ENCODE peak calls at places on chromosomes 7 and 10, in four cellular contexts. K is A549, B is endothelial cell of umbilical vein, D is H1. Q is an unnamed sample.

GRCh38 chr7:6164491-6164890 is 107.9 kb downstream of the CYTH3 start:
- DNase-seq in K (peak), B (no peak), D (peak), Q (no peak)

GRCh38 chr7:43363429-43363894 is 219.4 kb upstream of the STK17A start:
- DNase-seq in K (no peak), B (no peak), D (no peak), Q (no peak)

GRCh38 chr7:518630-519428 is 817 bp downstream of the PDGFA start:
- DNase-seq in K (peak), B (peak), D (peak), Q (peak)

GRCh38 chr7:95316588-95316987 is 7.7 kb downstream of the PON1 start:
- DNase-seq in K (no peak), B (no peak), D (no peak), Q (no peak)

GRCh38 chr7:20329389-20330175 is 1.1 kb upstream of the ITGB8 start:
- DNase-seq in K (peak), B (peak), D (no peak), Q (peak)

GRCh38 chr10:112949128-112949823 is 771 bp upstream of the TCF7L2 start:
- DNase-seq in K (peak), B (peak), D (no peak), Q (no peak)

GRCh38 chr7:102439963-102440795 is 6.8 kb downstream of the ORAI2 start:
- DNase-seq in K (peak), B (peak), D (no peak), Q (no peak)

GRCh38 chr10:113992601-113993011 is 51.1 kb upstream of the ADRB1 start:
- DNase-seq in K (no peak), B (no peak), D (no peak), Q (no peak)

GRCh38 chr7:1043552-1044188 is 676 bp upstream of the GPR146 start:
- DNase-seq in K (no peak), B (no peak), D (no peak), Q (no peak)

GRCh38 chr10:112370424-112370819 is 3.5 kb upstream of the ACSL5 start:
- DNase-seq in K (no peak), B (no peak), D (no peak), Q (no peak)

GRCh38 chr10:51257511-51258248 is 183.4 kb downstream of the PRKG1 start:
- DNase-seq in K (no peak), B (no peak), D (no peak), Q (no peak)

GRCh38 chr7:76122516-76123239 is 74.8 kb downstream of the MDH2 start:
- DNase-seq in K (no peak), B (peak), D (no peak), Q (peak)

GRCh38 chr7:70325509-70326101 is 727.3 kb downstream of the AUTS2 start:
- DNase-seq in K (peak), B (no peak), D (no peak), Q (peak)

GRCh38 chr10:86756511-86757109 is at the start of gene BMPR1A:
- DNase-seq in K (peak), B (no peak), D (no peak), Q (no peak)

GRCh38 chr10:111316607-111317006 is 239.8 kb downstream of the ADRA2A start:
- DNase-seq in K (no peak), B (no peak), D (no peak), Q (no peak)

GRCh38 chr7:80773787-80774508 is 135.5 kb downstream of the CD36 start:
- DNase-seq in K (no peak), B (no peak), D (no peak), Q (no peak)

GRCh38 chr7:150788474-150789269 is 11.5 kb downstream of the TMEM176B start:
- DNase-seq in K (no peak), B (no peak), D (no peak), Q (no peak)

GRCh38 chr7:148563583-148564274 is 26.8 kb upstream of the C7orf33 start:
- DNase-seq in K (no peak), B (no peak), D (no peak), Q (no peak)

GRCh38 chr10:11472158-11472753 is 139.2 kb downstream of the USP6NL start:
- DNase-seq in K (peak), B (peak), D (peak), Q (peak)

GRCh38 chr7:92589056-92589455 is 1.1 kb downstream of the FAM133B start:
- DNase-seq in K (no peak), B (peak), D (no peak), Q (no peak)

GRCh38 chr10:46096909-46097575 is 51.0 kb upstream of the MSMB start:
- DNase-seq in K (no peak), B (peak), D (no peak), Q (peak)

GRCh38 chr7:114151777-114152176 is 233.0 kb upstream of the PPP1R3A start:
- DNase-seq in K (no peak), B (no peak), D (no peak), Q (no peak)

GRCh38 chr7:114150704-114151103 is 231.9 kb upstream of the PPP1R3A start:
- DNase-seq in K (no peak), B (no peak), D (no peak), Q (no peak)

GRCh38 chr7:114153700-114154099 is 234.9 kb upstream of the PPP1R3A start:
- DNase-seq in K (no peak), B (no peak), D (no peak), Q (no peak)

GRCh38 chr7:114152314-114152938 is 233.6 kb upstream of the PPP1R3A start:
- DNase-seq in K (no peak), B (no peak), D (no peak), Q (no peak)

DNA sequence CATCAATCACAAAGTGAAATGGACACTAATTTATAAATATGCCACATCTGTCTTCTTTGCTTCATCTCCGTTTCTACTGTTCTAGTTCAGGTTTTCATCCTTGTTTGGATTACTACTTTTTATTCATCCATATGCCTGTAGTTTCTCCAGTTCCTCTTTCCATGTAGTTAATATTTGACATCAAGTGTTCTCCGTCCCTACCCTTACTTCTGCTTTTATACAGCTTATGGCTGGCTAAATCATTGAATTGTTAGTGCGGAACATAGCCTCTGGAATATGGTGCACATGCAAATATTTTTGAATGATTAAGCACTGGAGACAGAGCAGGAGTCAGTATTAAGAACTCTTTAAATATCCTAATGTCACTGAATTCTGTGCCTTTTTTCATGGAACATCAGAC is 230.0 kb upstream of the PPP1R3A start:
- DNase-seq in K (no peak), B (no peak), D (no peak), Q (peak)
- TF ChIP-seq POLR2A in K (no peak), B (no peak), D (no peak), Q (no peak)

DNA sequence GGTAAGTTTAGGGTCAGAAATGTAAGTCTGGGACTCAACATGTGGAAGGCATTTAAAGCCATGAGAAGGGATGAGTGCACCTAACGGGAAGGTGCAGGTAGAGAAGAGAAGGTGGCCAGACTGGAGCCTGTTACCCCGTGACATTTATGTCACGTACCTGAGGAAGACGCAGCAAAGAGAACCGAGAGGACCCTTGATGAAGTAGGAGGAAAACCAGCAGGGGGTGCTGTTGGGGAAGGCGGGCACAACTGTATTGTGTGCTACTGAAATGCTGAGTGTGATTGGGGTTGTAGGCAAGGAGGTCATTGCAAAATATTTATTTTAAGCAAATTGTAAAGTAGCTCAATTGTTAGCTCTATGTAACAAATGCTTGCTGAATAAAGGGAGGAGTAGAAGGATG is 338.2 kb upstream of the PRKCQ start:
- DNase-seq in K (peak), B (no peak), D (peak), Q (peak)
- TF ChIP-seq CTCF in K (peak), B (peak), D (peak), Q (peak)

GRCh38 chr10:19788075-19788686 is 28.1 kb upstream of the PLXDC2 start:
- DNase-seq in K (peak), B (peak), D (peak), Q (peak)
- TF ChIP-seq MAX in K (no peak), B (no peak), D (no peak), Q (no peak)

GRCh38 chr7:36291387-36292316 is 98.0 kb upstream of the ANLN start:
- DNase-seq in K (peak), B (peak), D (peak), Q (peak)
- TF ChIP-seq POLR2A in K (no peak), B (no peak), D (no peak), Q (no peak)

GRCh38 chr7:134520130-134520529 is 7.2 kb upstream of the AKR1B10 start:
- DNase-seq in K (no peak), B (peak), D (no peak), Q (no peak)
- TF ChIP-seq CTCF in K (peak), B (no peak), D (no peak), Q (no peak)

GRCh38 chr10:6130851-6131470 is 42.1 kb downstream of the RBM17 start:
- DNase-seq in K (no peak), B (no peak), D (no peak), Q (no peak)
- TF ChIP-seq MAX in K (no peak), B (no peak), D (no peak), Q (no peak)

DNA sequence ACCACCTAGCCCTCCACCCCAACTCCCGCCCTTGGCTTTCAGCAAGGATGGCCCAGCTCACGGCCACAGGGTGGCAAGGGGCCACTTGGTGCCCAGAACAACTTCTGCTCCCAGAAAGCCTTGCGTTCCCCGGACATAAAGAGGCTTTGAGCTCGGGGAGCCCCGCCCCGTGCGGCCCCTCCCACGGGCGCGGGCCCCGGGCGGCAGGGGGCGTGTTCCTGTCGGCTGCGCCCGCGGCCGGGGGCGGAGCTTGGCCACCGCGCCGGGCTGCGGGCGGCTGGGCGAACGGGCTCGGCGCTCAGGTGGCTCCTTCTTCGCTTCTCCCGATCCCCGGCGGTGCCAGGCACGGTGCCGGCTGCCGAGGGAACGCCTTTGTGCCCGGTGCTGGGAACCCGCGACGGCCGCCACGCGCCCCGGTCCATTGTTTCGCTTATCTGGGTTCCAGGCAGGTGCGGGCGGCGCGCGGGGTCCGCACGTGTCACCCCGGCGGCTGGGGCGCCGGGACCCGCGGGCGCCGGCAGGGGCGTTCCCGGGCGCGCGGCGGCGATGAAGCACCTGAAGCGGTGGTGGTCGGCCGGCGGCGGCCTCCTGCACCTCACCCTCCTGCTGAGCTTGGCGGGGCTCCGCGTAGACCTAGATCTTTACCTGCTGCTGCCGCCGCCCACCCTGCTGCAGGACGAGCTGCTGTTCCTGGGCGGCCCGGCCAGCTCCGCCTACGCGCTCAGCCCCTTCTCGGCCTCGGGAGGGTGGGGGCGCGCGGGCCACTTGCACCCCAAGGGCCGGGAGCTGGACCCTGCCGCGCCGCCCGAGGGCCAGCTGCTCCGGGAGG is at the start of gene NFE2L3:
- DNase-seq in K (peak), B (peak), D (peak), Q (peak)
- TF ChIP-seq POLR2A in K (peak), B (peak), D (peak), Q (peak)

GRCh38 chr10:90577569-90577968 is 280.3 kb downstream of the HTR7 start:
- DNase-seq in K (no peak), B (no peak), D (no peak), Q (no peak)

GRCh38 chr10:90583416-90583815 is 274.4 kb downstream of the HTR7 start:
- DNase-seq in K (no peak), B (no peak), D (no peak), Q (no peak)

GRCh38 chr10:90579602-90580242 is 278.1 kb downstream of the HTR7 start:
- DNase-seq in K (peak), B (peak), D (no peak), Q (peak)
- TF ChIP-seq CTCF in K (no peak), B (no peak), D (peak), Q (no peak)

DNA sequence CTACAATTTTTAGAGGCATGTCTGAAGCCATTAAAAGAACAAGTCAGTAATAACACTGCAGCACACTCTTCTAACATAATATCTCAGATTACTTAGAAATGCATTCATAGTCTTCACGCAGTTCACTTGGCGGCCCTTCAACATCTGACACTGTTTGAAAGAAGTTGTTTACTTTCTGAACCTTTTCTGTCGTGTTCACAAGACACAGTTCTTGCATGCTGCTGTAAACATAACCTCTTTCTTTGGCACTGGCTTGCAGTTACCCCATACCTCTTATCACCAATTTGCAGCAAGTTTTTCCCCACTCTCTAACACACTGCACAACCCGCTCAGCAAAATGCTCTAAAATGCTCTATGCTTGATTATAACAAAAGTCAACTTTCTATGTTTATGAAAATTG is 12.0 kb downstream of the PIP4K2A start:
- DNase-seq in K (no peak), B (no peak), D (no peak), Q (no peak)
- TF ChIP-seq MAX in K (no peak), B (no peak), D (no peak), Q (no peak)

DNA sequence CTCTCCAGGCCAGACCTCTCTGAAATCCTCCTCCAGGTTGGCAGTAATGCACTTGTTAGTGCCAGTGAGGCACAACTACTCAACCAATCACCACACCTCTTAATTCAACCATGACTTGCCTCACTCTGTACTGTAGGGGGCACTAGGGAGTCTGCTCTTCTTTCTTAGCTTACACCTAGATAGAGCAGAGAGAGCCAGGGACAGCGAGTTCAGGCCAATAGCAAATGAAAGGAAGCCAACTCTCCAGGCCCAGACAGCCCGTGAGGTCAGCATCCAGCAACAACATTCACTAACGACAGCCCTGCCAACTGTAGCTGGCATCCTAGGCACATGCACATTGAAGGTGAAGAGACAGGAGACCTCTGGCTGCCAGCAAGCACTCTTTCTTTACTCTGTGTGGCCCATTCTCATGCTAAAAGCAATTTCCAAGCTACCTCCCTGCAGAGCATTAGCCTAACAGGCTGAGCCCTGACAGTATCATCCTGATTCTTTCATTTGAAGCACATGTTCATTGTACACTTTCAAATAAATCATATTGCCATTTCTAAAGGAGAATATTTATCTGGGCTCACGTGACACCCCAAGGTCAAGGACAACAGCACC is 136.3 kb downstream of the DPY19L1 start:
- DNase-seq in K (peak), B (peak), D (peak), Q (peak)
- TF ChIP-seq POLR2A in K (no peak), B (no peak), D (no peak), Q (no peak)